ENCODE peak calls at places on chromosomes 7 and 10, in nine cellular contexts. C is left lung, E is spleen, O is fibroblast of lung, T is A673, K is hepatocyte, G is DND-41, N is SK-N-SH, P is BJ. Z is an unnamed sample.

GRCh38 chr10:69123306-69123746 is 652 bp upstream of the VPS26A start:
- DNase-seq in C (no peak), E (no peak), O (peak; percentile 73), T (peak; percentile 77), K (peak; percentile 79), G (no peak), N (peak; percentile 72), P (peak; percentile 7), Z (peak; percentile 80)

GRCh38 chr10:115989621-115990020 is 283.4 kb downstream of the GFRA1 start:
- DNase-seq in C (no peak), E (no peak), O (no peak), T (no peak), K (no peak), G (no peak), N (no peak), P (no peak), Z (peak; percentile 20)

GRCh38 chr7:83514977-83515376 is 134.0 kb downstream of the SEMA3E start:
- DNase-seq in C (no peak), E (no peak), O (no peak), T (no peak), K (no peak), G (no peak), N (no peak), P (no peak), Z (no peak)

GRCh38 chr10:106981461-106981850 is 183.1 kb downstream of the SORCS1 start:
- DNase-seq in C (no peak), E (no peak), O (no peak), T (peak; percentile 30), K (no peak), G (no peak), N (no peak), P (no peak), Z (no peak)

GRCh38 chr7:91212592-91212991 is 51.6 kb upstream of the FZD1 start:
- DNase-seq in C (no peak), E (no peak), O (peak; percentile 22), T (peak; percentile 80), K (no peak), G (no peak), N (no peak), P (no peak), Z (peak; percentile 33)

GRCh38 chr7:128215739-128216138 is 25.3 kb upstream of the LEP start:
- DNase-seq in C (no peak), E (no peak), O (peak; percentile 76), T (no peak), K (no peak), G (no peak), N (peak; percentile 55), P (no peak), Z (peak; percentile 18)

GRCh38 chr10:53904506-53905241 is 896.4 kb downstream of the PCDH15 start:
- DNase-seq in C (no peak), E (no peak), O (no peak), T (no peak), K (no peak), G (no peak), N (no peak), P (no peak), Z (no peak)

GRCh38 chr10:122347162-122347561 is 27.3 kb upstream of the PLEKHA1 start:
- DNase-seq in C (no peak), E (no peak), O (no peak), T (no peak), K (no peak), G (no peak), N (no peak), P (no peak), Z (no peak)

GRCh38 chr10:91590904-91591791 is 41.7 kb downstream of the PPP1R3C start:
- DNase-seq in C (no peak), E (no peak), O (peak; percentile 97), T (no peak), K (peak; percentile 66), G (no peak), N (peak; percentile 73), P (peak; percentile 61), Z (peak; percentile 14)

GRCh38 chr10:20473361-20473760 is 423.8 kb downstream of the NEBL start:
- DNase-seq in C (no peak), E (no peak), O (peak; percentile 61), T (no peak), K (no peak), G (no peak), N (no peak), P (no peak), Z (peak; percentile 27)

GRCh38 chr7:6480323-6480660 is 32.5 kb upstream of the DAGLB start:
- DNase-seq in C (no peak), E (no peak), O (no peak), T (no peak), K (no peak), G (no peak), N (no peak), P (no peak), Z (no peak)

GRCh38 chr10:80702143-80702542 is 164.4 kb downstream of the SH2D4B start:
- DNase-seq in C (no peak), E (no peak), O (no peak), T (no peak), K (no peak), G (no peak), N (no peak), P (no peak), Z (no peak)

DNA sequence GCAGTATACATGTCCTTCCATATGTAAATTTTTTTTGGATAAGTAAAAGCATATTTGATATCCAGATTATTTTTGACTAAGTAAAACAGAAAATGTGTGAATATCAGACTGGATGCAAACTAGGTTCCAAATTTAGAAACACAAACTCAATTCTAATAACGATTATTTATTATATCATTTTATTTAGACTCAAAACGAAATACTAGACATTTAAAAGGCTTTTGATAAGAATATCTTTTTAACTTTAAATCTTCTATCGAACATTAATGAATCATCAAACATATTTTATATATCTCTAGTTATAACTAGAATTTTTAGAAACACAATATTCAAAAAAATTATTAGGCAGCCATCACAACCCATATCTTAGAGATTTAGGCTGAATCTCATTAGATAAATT is 195.2 kb upstream of the KCND2 start:
- DNase-seq in C (no peak), E (no peak), O (no peak), T (no peak), K (no peak), G (no peak), N (no peak), P (no peak), Z (no peak)
- H3K27me3 ChIP-seq in C (no peaks in the 10 kb centered on the region), E (no peaks in the 10 kb centered on the region), O (no peaks in the 10 kb centered on the region), T (no peaks in the 10 kb centered on the region), K (no peaks in the 10 kb centered on the region), G (no peaks in the 10 kb centered on the region), N (peaks cover 6% of the 10 kb centered on the region), P (no peaks in the 10 kb centered on the region), Z (no peaks in the 10 kb centered on the region)

GRCh38 chr7:35787925-35788324 is 12.9 kb upstream of the SEPTIN7 start:
- DNase-seq in C (no peak), E (no peak), O (no peak), T (no peak), K (no peak), G (no peak), N (no peak), P (no peak), Z (no peak)

GRCh38 chr7:35781767-35782515 is 18.9 kb upstream of the SEPTIN7 start:
- DNase-seq in C (no peak), E (no peak), O (no peak), T (no peak), K (no peak), G (no peak), N (no peak), P (no peak), Z (no peak)

GRCh38 chr7:35784332-35784731 is 16.5 kb upstream of the SEPTIN7 start:
- DNase-seq in C (no peak), E (no peak), O (no peak), T (no peak), K (no peak), G (no peak), N (no peak), P (no peak), Z (no peak)

GRCh38 chr7:35781200-35781701 is 19.6 kb upstream of the SEPTIN7 start:
- DNase-seq in C (no peak), E (no peak), O (peak; percentile 76), T (no peak), K (no peak), G (no peak), N (no peak), P (no peak), Z (no peak)

DNA sequence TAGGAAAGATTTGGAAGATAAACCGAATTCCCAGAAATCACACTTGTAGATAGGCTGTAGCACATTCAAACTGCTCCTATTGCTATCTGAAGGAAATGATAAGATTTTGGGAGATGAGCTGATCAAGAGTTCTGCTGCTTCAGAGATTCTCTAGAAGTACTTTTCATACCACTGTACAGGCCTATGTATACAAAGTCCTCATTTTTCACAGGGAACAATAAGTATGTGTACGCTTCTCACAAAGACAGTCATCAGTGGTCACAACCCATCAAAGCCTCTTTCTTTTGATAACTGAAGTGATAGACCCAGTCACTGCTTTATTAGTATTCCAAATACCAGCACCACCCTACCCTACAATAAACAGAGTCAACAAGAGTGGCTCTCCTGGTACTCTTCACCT is 15.6 kb upstream of the SEPTIN7 start:
- DNase-seq in C (no peak), E (no peak), O (no peak), T (no peak), K (no peak), G (no peak), N (no peak), P (no peak), Z (no peak)
- H3K4me3 ChIP-seq in C (no peak overlapping the region), E (no peak overlapping the region), O (no peak overlapping the region), T (no peak overlapping the region), K (no peak overlapping the region), G (no peak overlapping the region), N (no peak overlapping the region), P (no peak overlapping the region), Z (no peak overlapping the region)

DNA sequence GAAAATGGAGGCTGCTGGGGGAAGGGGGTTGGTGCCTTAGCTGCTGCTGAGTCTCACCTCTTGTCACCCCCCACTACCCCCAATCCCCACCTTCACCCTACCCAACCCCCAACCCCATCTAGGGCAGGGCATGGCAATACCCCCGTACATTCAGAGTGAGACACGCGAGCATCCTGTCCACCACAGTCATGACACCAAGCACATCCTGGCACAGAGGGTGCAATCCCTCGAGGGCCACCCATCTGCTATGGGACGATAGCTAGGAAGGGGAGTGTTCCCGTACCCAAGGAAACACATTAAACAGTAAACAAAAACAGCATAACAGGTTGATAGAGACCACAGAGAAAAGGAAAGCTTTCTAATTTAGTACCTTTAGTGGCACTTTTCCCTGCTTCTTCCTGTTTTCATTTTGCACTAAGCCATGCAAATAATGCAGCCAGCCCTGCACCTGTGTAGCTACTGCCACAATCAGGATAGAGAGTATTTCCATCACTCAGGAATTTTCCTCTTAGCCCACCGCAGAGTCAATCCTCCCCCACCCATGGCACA is 2.3 kb upstream of the SMKR1 start:
- DNase-seq in C (no peak), E (no peak), O (no peak), T (no peak), K (no peak), G (no peak), N (no peak), P (no peak), Z (no peak)
- H3K27me3 ChIP-seq in C (peaks cover 29% of the 10 kb centered on the region), E (peaks cover 11% of the 10 kb centered on the region), O (peaks cover 4% of the 10 kb centered on the region), T (no peaks in the 10 kb centered on the region), K (no peaks in the 10 kb centered on the region), G (no peaks in the 10 kb centered on the region), N (no peaks in the 10 kb centered on the region), P (peaks cover 10% of the 10 kb centered on the region), Z (no peaks in the 10 kb centered on the region)

DNA sequence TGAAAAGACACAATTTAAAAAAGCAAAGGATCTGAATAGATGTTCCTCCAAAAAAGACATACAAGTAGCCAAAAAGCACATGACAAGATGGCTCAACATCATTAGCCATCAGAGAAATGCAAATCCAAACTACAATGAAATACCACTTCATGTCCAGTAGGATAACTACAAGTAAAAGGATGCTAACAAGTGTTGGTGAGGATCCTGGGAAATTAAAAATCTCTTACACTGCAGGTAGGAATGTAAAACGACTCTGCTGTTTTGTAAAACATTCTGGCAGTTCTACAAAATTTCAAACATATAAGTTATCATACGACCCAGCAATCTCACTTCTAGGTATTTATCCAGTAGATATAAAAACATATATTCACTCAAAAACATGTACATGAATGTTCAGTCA is 161.3 kb downstream of the SRPK2 start:
- DNase-seq in C (no peak), E (no peak), O (no peak), T (no peak), K (no peak), G (no peak), N (no peak), P (no peak), Z (no peak)
- H3K4me3 ChIP-seq in C (no peak overlapping the region), E (no peak overlapping the region), O (no peak overlapping the region), T (no peak overlapping the region), K (no peak overlapping the region), G (no peak overlapping the region), N (no peak overlapping the region), P (no peak overlapping the region), Z (no peak overlapping the region)